ENCODE peak calls at places on chromosomes 13 and 19, in ten cellular contexts. Z is globus pallidus; O is neural crest cell; C is T-helper 9 cell; B is astrocyte of the spinal cord; F is HFF-Myc; K is nucleus accumbens; L is fibroblast of lung; I is stimulated activated CD4-positive, alpha-beta T cell treated with anti-CD3 and anti-CD28 coated beads, Interleukin-15, amount 100 ng/mL, for 1 hour; X is hepatic stellate cell. R is an unnamed sample.
A peak's percentile ranks its signal among the peaks of the same experiment; 100 is the strongest.

GRCh38 chr13:29532136-29532535 is 63.4 kb downstream of the SLC7A1 start:
- DNase-seq in X (no peak), I (no peak), F (no peak), K (no peak), B (no peak), Z (no peak), O (no peak), C (no peak), L (peak; percentile 57), R (no peak)

GRCh38 chr19:6161271-6161850 is 25.9 kb downstream of the ACSBG2 start:
- DNase-seq in I (peak; percentile 3), X (no peak), O (no peak), B (no peak), C (peak; percentile 23), K (no peak), F (no peak), L (no peak), Z (no peak), R (no peak)

GRCh38 chr13:42497798-42498197 is 76.2 kb upstream of the TNFSF11 start:
- DNase-seq in O (no peak), I (no peak), X (no peak), B (peak; percentile 85), K (no peak), Z (no peak), L (peak; percentile 74), C (no peak), F (no peak), R (no peak)

GRCh38 chr19:13795595-13796300 is 505 bp downstream of the ZSWIM4 start:
- DNase-seq in C (no peak), L (peak; percentile 46), X (no peak), Z (no peak), B (no peak), F (no peak), K (no peak), O (no peak), I (no peak), R (no peak)

GRCh38 chr19:21321134-21321533 is 8.1 kb downstream of the ZNF708 start:
- DNase-seq in X (no peak), L (peak; percentile 43), K (no peak), B (no peak), I (no peak), F (no peak), C (no peak), O (no peak), Z (no peak), R (no peak)

GRCh38 chr13:73991384-73991783 is 142.8 kb downstream of the KLF12 start:
- DNase-seq in B (no peak), F (no peak), I (no peak), K (no peak), Z (no peak), X (no peak), L (no peak), C (no peak), O (no peak), R (no peak)

GRCh38 chr13:81446441-81446840 is 1105.5 kb upstream of the SPRY2 start:
- DNase-seq in K (no peak), F (no peak), Z (no peak), C (no peak), O (no peak), I (no peak), B (no peak), X (no peak), L (no peak), R (no peak)

GRCh38 chr19:12790628-12791344 is 500 bp upstream of the JUNB start:
- DNase-seq in X (no peak), Z (no peak), L (no peak), O (no peak), K (no peak), I (no peak), F (no peak), B (no peak), C (no peak), R (no peak)

GRCh38 chr19:29665215-29665825 is at the start of gene PLEKHF1:
- DNase-seq in F (no peak), I (peak; percentile 85), L (peak; percentile 62), C (peak; percentile 77), K (peak; percentile 69), Z (peak; percentile 90), B (peak; percentile 76), O (peak; percentile 83), X (peak; percentile 93), R (no peak)

GRCh38 chr19:41025871-41026270 is 34.8 kb downstream of the CYP2B6 start:
- DNase-seq in Z (no peak), I (no peak), X (no peak), K (no peak), C (no peak), F (no peak), O (no peak), B (no peak), L (no peak), R (no peak)

GRCh38 chr19:16332991-16333624 is 8.5 kb downstream of the KLF2 start:
- DNase-seq in C (no peak), F (no peak), B (no peak), L (no peak), X (no peak), K (no peak), I (no peak), O (no peak), Z (no peak), R (no peak)

GRCh38 chr13:23381877-23382276 is 51.6 kb downstream of the SACS start:
- DNase-seq in C (no peak), I (no peak), O (no peak), Z (peak; percentile 74), B (no peak), X (no peak), K (no peak), L (no peak), F (no peak), R (no peak)

GRCh38 chr19:56980864-56981263 is 138.9 kb upstream of the USP29 start:
- DNase-seq in O (no peak), K (no peak), L (no peak), B (no peak), X (no peak), C (no peak), F (no peak), I (no peak), Z (no peak), R (no peak)

GRCh38 chr13:91135949-91136348 is 211.5 kb upstream of the MIR17HG start:
- DNase-seq in B (no peak), X (no peak), O (no peak), L (no peak), F (no peak), I (no peak), C (no peak), Z (no peak), K (no peak), R (no peak)

GRCh38 chr13:21556051-21556450 is 47.9 kb downstream of the MICU2 start:
- DNase-seq in K (no peak), Z (no peak), F (no peak), X (no peak), C (no peak), B (no peak), L (no peak), O (no peak), I (no peak), R (no peak)

GRCh38 chr19:5799247-5800241 is 5.3 kb upstream of the NRTN start:
- DNase-seq in B (no peak), O (no peak), L (no peak), Z (no peak), I (no peak), X (no peak), C (no peak), K (no peak), F (no peak), R (no peak)

GRCh38 chr13:29563941-29564340 is 31.5 kb downstream of the SLC7A1 start:
- DNase-seq in B (no peak), Z (no peak), I (no peak), L (no peak), O (no peak), C (no peak), F (no peak), X (no peak), K (no peak), R (no peak)

GRCh38 chr13:39776439-39776838 is 121.0 kb downstream of the COG6 start:
- DNase-seq in K (no peak), Z (no peak), L (peak; percentile 97), B (peak; percentile 91), O (no peak), I (no peak), F (peak; percentile 43), C (no peak), X (peak; percentile 50), R (no peak)

GRCh38 chr13:23644527-23644926 is 74.3 kb downstream of the TNFRSF19 start:
- DNase-seq in X (no peak), L (peak; percentile 90), F (no peak), K (no peak), B (peak; percentile 74), O (no peak), Z (no peak), I (no peak), C (no peak), R (no peak)

GRCh38 chr19:46412034-46412982 is 1.1 kb downstream of the CCDC8 start:
- DNase-seq in L (no peak), O (no peak), X (no peak), I (no peak), F (no peak), K (no peak), Z (no peak), B (no peak), C (no peak), R (no peak)

GRCh38 chr13:114132419-114133121 is at the start of gene RASA3:
- DNase-seq in L (peak; percentile 87), C (peak; percentile 54), Z (peak; percentile 79), K (peak; percentile 21), B (peak; percentile 78), I (no peak), F (no peak), O (peak; percentile 70), X (peak; percentile 94), R (no peak)

GRCh38 chr13:76965759-76966421 is 17.6 kb downstream of the ACOD1 start:
- DNase-seq in K (no peak), I (no peak), B (peak; percentile 78), F (peak; percentile 62), Z (peak; percentile 15), O (no peak), C (no peak), X (no peak), L (peak; percentile 75), R (no peak)

GRCh38 chr13:36130542-36131214 is 504 bp downstream of the DCLK1 start:
- DNase-seq in O (peak; percentile 25), I (no peak), Z (peak; percentile 9), B (peak; percentile 14), F (no peak), C (no peak), X (no peak), K (no peak), L (no peak), R (no peak)

GRCh38 chr19:33085570-33086128 is 4.7 kb downstream of the GPATCH1 start:
- DNase-seq in X (no peak), F (no peak), Z (no peak), I (no peak), K (no peak), O (no peak), B (no peak), L (no peak), C (no peak), R (no peak)

GRCh38 chr13:36251528-36251927 is 37.2 kb upstream of the SOHLH2 start:
- DNase-seq in K (no peak), I (no peak), Z (no peak), C (no peak), B (no peak), F (no peak), L (peak; percentile 6), O (no peak), X (no peak), R (no peak)